ENCODE peak calls at places on chromosomes 13 and 19, in four cellular contexts. E is CD4-positive, alpha-beta T cell; B is anterior cingulate cortex; L is GM12865. R is an unnamed sample.
A peak's percentile ranks its signal among the peaks of the same experiment; 100 is the strongest.

GRCh38 chr19:4970558-4971423 is 1.9 kb downstream of the KDM4B start:
- DNase-seq in E (no peak), B (no peak), L (peak; percentile 20), R (no peak)

GRCh38 chr19:12838182-12838890 is at the start of gene MAST1:
- DNase-seq in E (peak; percentile 36), B (no peak), L (peak; percentile 39), R (no peak)

GRCh38 chr13:102856603-102857002 is 10.8 kb downstream of the ERCC5 start:
- DNase-seq in E (no peak), B (no peak), L (no peak), R (no peak)

GRCh38 chr19:5078179-5078578 is 109.3 kb downstream of the KDM4B start:
- DNase-seq in E (no peak), B (no peak), L (no peak), R (peak; percentile 9)

GRCh38 chr13:60328073-60328472 is 68.9 kb upstream of the TDRD3 start:
- DNase-seq in E (no peak), B (no peak), L (no peak), R (no peak)

GRCh38 chr13:29501674-29502073 is 93.8 kb downstream of the SLC7A1 start:
- DNase-seq in E (no peak), B (no peak), L (no peak), R (no peak)

GRCh38 chr13:79679334-79679733 is 198.4 kb downstream of the NDFIP2 start:
- DNase-seq in E (no peak), B (no peak), L (peak; percentile 64), R (peak; percentile 77)

GRCh38 chr13:73984201-73984600 is 150.0 kb downstream of the KLF12 start:
- DNase-seq in E (no peak), B (no peak), L (no peak), R (no peak)

GRCh38 chr13:36822786-36823185 is 3.8 kb downstream of the RFXAP start:
- DNase-seq in E (no peak), B (no peak), L (no peak), R (no peak)

GRCh38 chr13:32878172-32878571 is 138.1 kb upstream of the KL start:
- DNase-seq in E (no peak), B (no peak), L (no peak), R (no peak)

GRCh38 chr19:5072115-5072514 is 103.2 kb downstream of the KDM4B start:
- DNase-seq in E (no peak), B (no peak), L (no peak), R (no peak)

GRCh38 chr13:47564041-47564440 is 437.0 kb downstream of the SUCLA2 start:
- DNase-seq in E (no peak), B (no peak), L (no peak), R (no peak)

GRCh38 chr13:51534075-51534817 is 50.0 kb upstream of the WDFY2 start:
- DNase-seq in E (peak; percentile 19), B (no peak), L (peak; percentile 44), R (peak; percentile 74)

GRCh38 chr19:43470288-43470687 is 4.9 kb upstream of the LYPD3 start:
- DNase-seq in E (peak; percentile 60), B (no peak), L (no peak), R (no peak)

GRCh38 chr13:110363009-110363408 is 55.9 kb downstream of the COL4A2 start:
- DNase-seq in E (no peak), B (no peak), L (no peak), R (no peak)

GRCh38 chr19:48745208-48745995 is 1.3 kb downstream of the IZUMO1 start:
- DNase-seq in E (peak; percentile 31), B (peak; percentile 24), L (peak; percentile 60), R (peak; percentile 83)

GRCh38 chr13:76667551-76667950 is 218.7 kb downstream of the KCTD12 start:
- DNase-seq in E (no peak), B (no peak), L (peak; percentile 26), R (peak; percentile 28)

GRCh38 chr13:56356690-56357089 is 784.0 kb upstream of the PRR20A start:
- DNase-seq in E (no peak), B (no peak), L (no peak), R (no peak)

GRCh38 chr13:112887557-112887991 is 81.4 kb upstream of the MCF2L start:
- DNase-seq in E (no peak), B (no peak), L (no peak), R (no peak)

GRCh38 chr13:41523396-41523795 is 66.0 kb downstream of the RGCC start:
- DNase-seq in E (no peak), B (no peak), L (no peak), R (no peak)

GRCh38 chr19:39934584-39935233 is at the start of gene FCGBP:
- DNase-seq in E (no peak), B (no peak), L (no peak), R (no peak)

GRCh38 chr13:29621841-29622240 is 26.4 kb upstream of the SLC7A1 start:
- DNase-seq in E (no peak), B (no peak), L (no peak), R (no peak)